ENCODE peak calls at places on chromosomes 13 and 19, in five cellular contexts. Y, Z, O, M and B are unnamed samples.
A peak's percentile ranks its signal among the peaks of the same experiment; 100 is the strongest.

GRCh38 chr19:17125052-17125727 is 49.6 kb downstream of the MYO9B start:
- DNase-seq in Y (no peak), Z (no peak), O (no peak), M (peak; percentile 83), B (no peak)

GRCh38 chr13:112943309-112944125 is 25.5 kb upstream of the MCF2L start:
- DNase-seq in Y (peak; percentile 26), Z (no peak), O (peak; percentile 32), M (no peak), B (no peak)

GRCh38 chr13:113771709-113772331 is 12.8 kb downstream of the TMEM255B start:
- DNase-seq in Y (no peak), Z (no peak), O (no peak), M (no peak), B (peak; percentile 31)

GRCh38 chr13:110524484-110525254 is 36.9 kb downstream of the RAB20 start:
- DNase-seq in Y (no peak), Z (no peak), O (peak; percentile 48), M (no peak), B (no peak)

GRCh38 chr19:12270854-12271253 is 23.8 kb downstream of the ZNF44 start:
- DNase-seq in Y (no peak), Z (no peak), O (no peak), M (no peak), B (no peak)

GRCh38 chr13:97367016-97367415 is 67.0 kb upstream of the RAP2A start:
- DNase-seq in Y (no peak), Z (no peak), O (no peak), M (no peak), B (peak; percentile 71)

GRCh38 chr13:75495938-75496337 is 14.0 kb upstream of the TBC1D4 start:
- DNase-seq in Y (no peak), Z (no peak), O (no peak), M (no peak), B (peak; percentile 97)

GRCh38 chr19:54172764-54173699 is at the start of gene TMC4:
- DNase-seq in Y (no peak), Z (no peak), O (no peak), M (no peak), B (peak; percentile 28)

GRCh38 chr19:8877854-8878705 is 45.9 kb downstream of the MBD3L1 start:
- DNase-seq in Y (peak; percentile 10), Z (no peak), O (no peak), M (no peak), B (no peak)

GRCh38 chr13:109275848-109276247 is 510.5 kb downstream of the IRS2 start:
- DNase-seq in Y (no peak), Z (no peak), O (no peak), M (no peak), B (peak; percentile 57)

GRCh38 chr13:109088528-109088927 is 459.1 kb downstream of the MYO16 start:
- DNase-seq in Y (no peak), Z (no peak), O (no peak), M (no peak), B (no peak)

GRCh38 chr19:47269596-47269995 is 5.1 kb upstream of the INAFM1 start:
- DNase-seq in Y (no peak), Z (no peak), O (no peak), M (no peak), B (no peak)

GRCh38 chr13:81874681-81875661 is 1534.0 kb upstream of the SPRY2 start:
- DNase-seq in Y (no peak), Z (no peak), O (no peak), M (no peak), B (no peak)

GRCh38 chr19:16293133-16294085 is 31.2 kb upstream of the KLF2 start:
- DNase-seq in Y (no peak), Z (no peak), O (no peak), M (no peak), B (peak; percentile 99)

GRCh38 chr19:56654151-56654550 is 11.2 kb downstream of the SMIM17 start:
- DNase-seq in Y (no peak), Z (no peak), O (no peak), M (no peak), B (no peak)

GRCh38 chr19:54247106-54247930 is 4.7 kb upstream of the LILRA6 start:
- DNase-seq in Y (no peak), Z (no peak), O (no peak), M (no peak), B (no peak)

GRCh38 chr13:45718063-45718462 is 15.9 kb downstream of the CBY2 start:
- DNase-seq in Y (peak; percentile 49), Z (no peak), O (peak; percentile 4), M (no peak), B (peak; percentile 12)

GRCh38 chr19:55117063-55117635 is 288 bp downstream of the PPP1R12C start:
- DNase-seq in Y (peak; percentile 37), Z (no peak), O (no peak), M (no peak), B (no peak)

GRCh38 chr19:12696366-12697335 is at the start of gene FBXW9:
- DNase-seq in Y (peak; percentile 96), Z (peak; percentile 100), O (peak; percentile 91), M (peak; percentile 96), B (peak; percentile 93)

GRCh38 chr19:5360003-5360820 is 19.6 kb upstream of the PTPRS start:
- DNase-seq in Y (no peak), Z (no peak), O (peak; percentile 21), M (no peak), B (no peak)

GRCh38 chr13:113187263-113187669 is 21.2 kb downstream of the PCID2 start:
- DNase-seq in Y (peak; percentile 9), Z (no peak), O (no peak), M (no peak), B (peak; percentile 97)

GRCh38 chr19:16378291-16378889 is 53.8 kb downstream of the KLF2 start:
- DNase-seq in Y (no peak), Z (no peak), O (no peak), M (peak; percentile 53), B (no peak)